ENCODE peak calls at places on chromosomes 16 and 17, in five cellular contexts. U, W, O, Q and D are unnamed samples.
A peak's percentile ranks its signal among the peaks of the same experiment; 100 is the strongest.

GRCh38 chr16:67155305-67156145 is 4.2 kb downstream of the TRADD start:
- DNase-seq in U (peak; percentile 89), W (peak; percentile 83), O (peak; percentile 71), Q (peak; percentile 66), D (peak; percentile 95)

GRCh38 chr17:71117461-71117860 is 948.1 kb downstream of the KCNJ2 start:
- DNase-seq in U (no peak), W (no peak), O (peak; percentile 21), Q (no peak), D (no peak)

GRCh38 chr17:43363181-43363925 is 35.4 kb upstream of the ARL4D start:
- DNase-seq in U (no peak), W (no peak), O (no peak), Q (no peak), D (no peak)

GRCh38 chr17:78130439-78131101 is at the start of gene TMC8:
- DNase-seq in U (peak; percentile 76), W (peak; percentile 51), O (no peak), Q (no peak), D (no peak)

GRCh38 chr16:3640632-3641501 is 13.6 kb upstream of the DNASE1 start:
- DNase-seq in U (peak; percentile 52), W (no peak), O (no peak), Q (no peak), D (no peak)

GRCh38 chr16:19093631-19094541 is 19.9 kb upstream of the ITPRIPL2 start:
- DNase-seq in U (no peak), W (no peak), O (no peak), Q (no peak), D (no peak)

GRCh38 chr17:9226130-9226793 is 205.0 kb downstream of the NTN1 start:
- DNase-seq in U (no peak), W (no peak), O (no peak), Q (no peak), D (peak; percentile 58)

GRCh38 chr17:34300652-34301390 is 15.3 kb downstream of the CCL11 start:
- DNase-seq in U (no peak), W (no peak), O (peak; percentile 81), Q (no peak), D (no peak)

GRCh38 chr16:1990336-1991134 is 765 bp downstream of the SYNGR3 start:
- DNase-seq in U (no peak), W (peak; percentile 60), O (no peak), Q (no peak), D (no peak)

GRCh38 chr16:53773150-53773846 is 69.3 kb downstream of the FTO start:
- DNase-seq in U (no peak), W (peak; percentile 29), O (peak; percentile 79), Q (peak; percentile 50), D (peak; percentile 41)

DNA sequence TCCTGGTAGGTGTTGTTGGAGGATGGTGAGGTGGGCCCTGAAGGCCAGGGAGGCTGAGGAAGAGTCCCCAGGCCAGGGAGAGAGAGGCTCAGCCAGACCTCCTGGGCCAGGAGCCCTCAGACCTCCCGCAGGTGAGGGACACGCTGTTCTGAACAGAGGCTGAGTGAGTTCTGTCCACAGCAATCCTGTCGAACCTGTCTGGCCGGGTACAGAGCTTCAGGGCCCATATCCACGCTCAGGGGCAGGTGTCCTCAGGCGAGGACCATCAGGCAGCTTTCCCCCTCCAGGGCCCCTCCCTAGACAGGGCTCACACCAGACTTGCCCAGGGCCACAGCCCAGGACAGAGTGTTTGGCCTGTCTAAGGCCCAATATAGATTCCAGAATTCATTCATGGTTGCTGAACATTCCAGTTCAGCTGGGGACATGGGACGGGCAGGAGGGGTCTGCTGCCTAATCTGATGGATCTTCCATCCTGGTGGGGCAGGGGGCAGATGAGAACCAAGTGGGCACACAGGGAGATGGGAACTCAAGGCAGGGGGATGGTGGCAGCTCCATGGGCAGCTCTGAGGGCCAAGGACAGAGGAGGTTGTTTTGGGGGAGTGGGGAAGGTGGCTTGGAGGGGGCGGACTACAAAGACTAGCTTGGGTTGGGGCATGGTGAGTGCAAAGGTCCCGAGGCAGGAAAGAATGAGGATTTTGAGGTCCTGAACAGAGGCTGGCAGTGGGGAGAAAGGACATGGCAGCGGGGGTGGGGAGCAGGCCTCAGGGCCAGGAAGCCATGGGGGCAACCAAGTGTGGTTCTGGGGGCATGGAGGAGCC is 23.4 kb upstream of the MPRIP start:
- DNase-seq in U (peak; percentile 90), W (peak; percentile 95), O (no peak), Q (no peak), D (peak; percentile 57)
- H3K4me3 ChIP-seq in U (no peak overlapping the region), W (no peak overlapping the region), O (no peak overlapping the region), Q (no peak overlapping the region), D (no peak overlapping the region)

GRCh38 chr16:68779891-68780290 is 42.8 kb downstream of the CDH1 start:
- DNase-seq in U (no peak), W (peak; percentile 76), O (no peak), Q (no peak), D (peak; percentile 64)
- H3K27ac ChIP-seq in U (no peak overlapping the region), W (peak overlapping the region; percentile 91), O (no peak overlapping the region), Q (no peak overlapping the region), D (peak overlapping the region; percentile 88)

DNA sequence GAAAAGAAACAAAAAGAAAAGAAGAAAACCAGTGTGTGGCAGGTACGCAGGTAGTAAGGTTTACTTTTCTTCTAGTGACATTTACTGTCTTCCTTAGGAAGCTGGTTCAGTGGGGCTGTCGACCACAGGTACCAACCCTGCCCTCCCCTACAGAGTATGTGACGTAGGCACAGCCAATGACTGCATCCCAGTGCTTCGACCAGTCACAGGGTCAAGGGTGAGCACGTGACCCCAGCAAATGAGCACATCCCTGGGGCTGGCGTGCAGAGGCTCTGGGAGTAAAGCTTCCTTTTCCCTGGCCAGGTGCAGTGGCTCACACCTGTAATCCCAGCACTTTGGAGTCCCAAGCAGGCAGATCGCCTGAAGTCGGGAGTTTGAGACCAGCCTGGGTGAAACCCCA is 38.9 kb upstream of the PLCG2 start:
- DNase-seq in U (no peak), W (no peak), O (no peak), Q (no peak), D (no peak)
- H3K4me3 ChIP-seq in U (no peak overlapping the region), W (no peak overlapping the region), O (no peak overlapping the region), Q (no peak overlapping the region), D (no peak overlapping the region)

GRCh38 chr17:67156269-67157199 is 88.5 kb downstream of the HELZ start:
- DNase-seq in U (no peak), W (no peak), O (peak; percentile 14), Q (no peak), D (no peak)

GRCh38 chr17:67150826-67151225 is 94.2 kb downstream of the HELZ start:
- DNase-seq in U (no peak), W (no peak), O (no peak), Q (no peak), D (no peak)

GRCh38 chr17:67152824-67153223 is 92.2 kb downstream of the HELZ start:
- DNase-seq in U (no peak), W (no peak), O (no peak), Q (no peak), D (no peak)

GRCh38 chr17:67148352-67148751 is 96.6 kb downstream of the HELZ start:
- DNase-seq in U (no peak), W (no peak), O (no peak), Q (no peak), D (no peak)

DNA sequence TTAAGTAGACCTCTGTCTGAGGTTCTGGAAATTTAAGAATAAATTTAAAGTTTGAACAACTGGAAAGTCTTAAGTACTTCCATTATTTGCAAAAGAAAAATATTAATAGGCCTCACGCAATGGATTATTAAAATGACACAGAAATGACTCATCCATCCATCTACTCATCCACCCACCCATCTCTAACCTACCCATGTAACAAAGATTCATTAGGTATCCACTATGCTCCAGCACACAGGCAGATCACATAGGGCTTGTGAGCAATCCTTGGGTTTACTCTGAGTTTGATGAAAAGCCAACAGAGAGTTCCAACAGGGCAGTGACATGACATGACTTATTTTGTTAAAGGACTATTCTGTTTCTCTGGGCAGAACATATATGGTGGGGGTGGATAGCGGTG is 93.3 kb downstream of the HELZ start:
- DNase-seq in U (no peak), W (no peak), O (peak; percentile 81), Q (no peak), D (no peak)
- H3K27ac ChIP-seq in U (no peak overlapping the region), W (no peak overlapping the region), O (no peak overlapping the region), Q (no peak overlapping the region), D (no peak overlapping the region)

GRCh38 chr17:73093286-73093685 is 798 bp upstream of the SLC39A11 start:
- DNase-seq in U (no peak), W (no peak), O (no peak), Q (no peak), D (no peak)
- H3K4me3 ChIP-seq in U (peak overlapping the region; percentile 74), W (peak overlapping the region; percentile 80), O (no peak overlapping the region), Q (peak overlapping the region; percentile 64), D (no peak overlapping the region)

DNA sequence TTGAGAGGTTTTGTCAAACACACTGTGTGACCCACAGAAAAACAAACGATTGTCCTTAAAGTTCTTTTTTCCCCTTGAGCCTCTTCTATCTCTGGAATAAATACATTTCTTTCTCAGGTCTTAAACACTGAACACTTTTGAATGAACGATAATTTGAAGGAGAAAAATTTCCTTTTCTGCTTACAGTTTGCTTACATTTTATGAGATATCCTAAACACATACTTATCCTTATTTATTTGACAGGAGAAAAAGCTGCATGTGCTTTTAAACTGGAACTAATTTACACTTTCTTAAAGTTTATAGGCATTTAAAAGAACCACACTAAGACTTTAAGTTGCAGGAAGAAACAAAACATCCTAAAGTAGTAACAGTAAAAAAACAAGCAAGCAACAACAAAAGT is 4.8 kb upstream of the IGF2BP1 start:
- DNase-seq in U (no peak), W (no peak), O (no peak), Q (no peak), D (no peak)
- H3K27ac ChIP-seq in U (no peak overlapping the region), W (no peak overlapping the region), O (no peak overlapping the region), Q (no peak overlapping the region), D (no peak overlapping the region)

GRCh38 chr16:57892041-57892440 is 78.9 kb downstream of the CNGB1 start:
- DNase-seq in U (no peak), W (no peak), O (peak; percentile 69), Q (no peak), D (no peak)

GRCh38 chr16:57892447-57893096 is 78.4 kb downstream of the CNGB1 start:
- DNase-seq in U (no peak), W (peak; percentile 34), O (no peak), Q (no peak), D (peak; percentile 32)

GRCh38 chr16:57893217-57893558 is 77.7 kb downstream of the CNGB1 start:
- DNase-seq in U (no peak), W (no peak), O (no peak), Q (no peak), D (no peak)

GRCh38 chr16:57894390-57895080 is 76.4 kb downstream of the CNGB1 start:
- DNase-seq in U (no peak), W (no peak), O (no peak), Q (no peak), D (no peak)

GRCh38 chr16:57893559-57894389 is 77.2 kb downstream of the CNGB1 start:
- DNase-seq in U (peak; percentile 72), W (no peak), O (peak; percentile 91), Q (no peak), D (no peak)
- H3K4me3 ChIP-seq in U (no peak overlapping the region), W (no peak overlapping the region), O (no peak overlapping the region), Q (no peak overlapping the region), D (no peak overlapping the region)

DNA sequence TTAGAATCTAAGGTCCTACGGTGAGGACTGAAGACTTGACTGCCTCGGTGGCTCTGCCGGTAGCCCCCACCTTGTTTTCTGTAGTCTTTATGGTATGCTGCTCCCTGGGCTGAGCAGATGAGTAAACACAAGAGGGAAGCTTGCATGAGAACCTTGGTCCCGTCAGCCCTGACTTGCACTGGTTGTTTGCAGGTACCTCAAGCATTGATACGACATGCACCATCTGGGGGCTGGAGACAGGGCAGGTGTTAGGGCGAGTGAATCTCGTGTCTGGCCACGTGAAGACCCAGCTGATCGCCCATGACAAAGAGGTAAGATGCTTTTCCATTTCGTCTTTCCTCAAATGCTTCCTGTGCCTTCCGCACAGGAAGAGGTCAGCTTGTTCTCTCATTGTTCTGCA is 21.1 kb upstream of the TACO1 start:
- DNase-seq in U (no peak), W (no peak), O (no peak), Q (no peak), D (no peak)
- H3K27ac ChIP-seq in U (peak overlapping the region; percentile 51), W (no peak overlapping the region), O (no peak overlapping the region), Q (no peak overlapping the region), D (peak overlapping the region; percentile 12)